ENCODE peak calls at places on chromosomes 13 and 19, in nine cellular contexts. Q is stimulated activated CD4-positive, alpha-beta T cell treated with anti-CD3 and anti-CD28 coated beads, Interleukin-4, amount 100 ng/mL, for 24 hours; N is posterior vena cava; R is GM23248; D is astrocyte of the spinal cord; Z is tibial nerve; F is H54; P is NCI-H82; L is amygdala. Y is an unnamed sample.

GRCh38 chr19:18062043-18062442 is 24.7 kb downstream of the IL12RB1 start:
- DNase-seq in R (no peak), P (no peak), F (no peak), N (no peak), Z (no peak), L (no peak), D (no peak), Q (no peak), Y (no peak)

GRCh38 chr19:30781519-30781918 is 409.3 kb downstream of the ZNF536 start:
- DNase-seq in N (no peak), Z (peak; percentile 57), P (no peak), R (no peak), Q (no peak), D (no peak), F (no peak), L (no peak), Y (no peak)

GRCh38 chr19:11519138-11519537 is 9.8 kb downstream of the ECSIT start:
- DNase-seq in D (no peak), L (no peak), F (no peak), P (no peak), Q (no peak), R (no peak), Z (no peak), N (no peak), Y (no peak)

GRCh38 chr19:6712231-6712630 is 8.2 kb downstream of the C3 start:
- DNase-seq in L (no peak), R (no peak), P (no peak), Z (no peak), D (no peak), Q (no peak), N (peak; percentile 64), F (no peak), Y (no peak)

GRCh38 chr13:99971576-99972189 is at the start of gene ZIC5:
- DNase-seq in F (no peak), D (peak; percentile 83), L (peak; percentile 22), Q (no peak), Z (no peak), P (peak; percentile 69), R (no peak), N (no peak), Y (no peak)

GRCh38 chr19:1164684-1165531 is 9.2 kb downstream of the SBNO2 start:
- DNase-seq in Q (no peak), P (no peak), R (no peak), Z (no peak), F (no peak), L (no peak), N (peak; percentile 83), D (no peak), Y (no peak)

GRCh38 chr19:47013041-47013517 is 6.6 kb upstream of the NPAS1 start:
- DNase-seq in D (peak; percentile 58), N (peak; percentile 93), P (peak; percentile 96), Z (peak; percentile 68), Q (peak; percentile 71), F (peak; percentile 82), R (peak; percentile 86), L (peak; percentile 85), Y (peak; percentile 44)

GRCh38 chr13:37209621-37210020 is 104.2 kb upstream of the CSNK1A1L start:
- DNase-seq in N (no peak), F (no peak), D (no peak), P (no peak), L (no peak), R (peak; percentile 48), Z (no peak), Q (no peak), Y (no peak)

GRCh38 chr19:35983177-35983576 is 11.8 kb upstream of the SDHAF1 start:
- DNase-seq in N (no peak), P (no peak), R (no peak), Z (no peak), L (no peak), D (no peak), Q (no peak), F (no peak), Y (no peak)

GRCh38 chr19:29563688-29564087 is 37.9 kb downstream of the VSTM2B start:
- DNase-seq in L (no peak), Z (no peak), P (no peak), F (no peak), N (no peak), Q (no peak), R (no peak), D (no peak), Y (no peak)

GRCh38 chr13:38398810-38399493 is 49.3 kb downstream of the UFM1 start:
- DNase-seq in Z (no peak), N (no peak), Q (no peak), F (no peak), D (no peak), L (no peak), R (peak; percentile 91), P (no peak), Y (no peak)

GRCh38 chr13:86960876-86961275 is 710.3 kb upstream of the SLITRK5 start:
- DNase-seq in D (peak; percentile 63), P (no peak), L (no peak), N (no peak), Q (no peak), F (no peak), R (peak; percentile 36), Z (no peak), Y (no peak)

GRCh38 chr19:8655340-8655709 is 24.9 kb downstream of the NFILZ start:
- DNase-seq in Q (peak; percentile 30), Z (no peak), R (no peak), F (no peak), N (peak; percentile 73), P (no peak), D (no peak), L (no peak), Y (no peak)

GRCh38 chr13:82772802-82773201 is 1109.5 kb downstream of the SLITRK1 start:
- DNase-seq in L (no peak), Z (no peak), R (peak; percentile 32), N (no peak), P (peak; percentile 13), D (peak; percentile 22), Q (no peak), F (no peak), Y (no peak)

GRCh38 chr19:18368504-18369222 is 17.3 kb upstream of the GDF15 start:
- DNase-seq in N (no peak), Q (no peak), L (no peak), P (peak; percentile 66), F (no peak), D (no peak), Z (no peak), R (no peak), Y (no peak)

Y was measured in naive thymus-derived CD4-positive, alpha-beta T cell.